ENCODE peak calls at places on chromosomes 12 and 14, in ten cellular contexts. J is fibroblast of mammary gland, Z is Calu3, X is B cell, F is fibroblast of lung, I is HCT116, P is AG09309, L is progenitor cell of endocrine pancreas, B is AG09319, O is endothelial cell. R is an unnamed sample.
A peak's percentile ranks its signal among the peaks of the same experiment; 100 is the strongest.

GRCh38 chr14:36504805-36505192 is 15.2 kb downstream of the NKX2-1 start:
- DNase-seq in P (no peak), Z (no peak), I (no peak), J (no peak), F (no peak), O (no peak), X (no peak), L (no peak), B (no peak), R (no peak)

GRCh38 chr12:94769746-94770396 is 119.5 kb upstream of the TMCC3 start:
- DNase-seq in I (no peak), X (no peak), L (no peak), B (no peak), J (no peak), O (no peak), Z (no peak), P (no peak), F (no peak), R (no peak)

GRCh38 chr14:46885566-46885965 is 234.0 kb upstream of the RPL10L start:
- DNase-seq in B (no peak), Z (no peak), L (no peak), X (no peak), O (no peak), F (no peak), J (no peak), P (no peak), I (no peak), R (no peak)

GRCh38 chr14:96139879-96140278 is 64.8 kb upstream of the BDKRB2 start:
- DNase-seq in O (no peak), Z (no peak), X (no peak), J (peak; percentile 77), F (no peak), B (no peak), I (no peak), L (no peak), P (no peak), R (no peak)

GRCh38 chr12:92065018-92065499 is 80.6 kb downstream of the BTG1 start:
- DNase-seq in X (no peak), L (no peak), J (peak; percentile 49), P (no peak), B (no peak), Z (peak; percentile 60), O (no peak), F (peak; percentile 74), I (no peak), R (no peak)

GRCh38 chr14:76763362-76764041 is 2.2 kb downstream of the VASH1 start:
- DNase-seq in F (no peak), Z (no peak), P (no peak), O (no peak), B (no peak), X (no peak), I (no peak), L (no peak), J (peak; percentile 53), R (peak; percentile 8)

GRCh38 chr12:49335118-49335954 is 1.7 kb downstream of the C1QL4 start:
- DNase-seq in I (no peak), P (no peak), X (peak; percentile 22), F (no peak), Z (no peak), J (no peak), B (no peak), O (no peak), L (no peak), R (no peak)

GRCh38 chr12:12392428-12392827 is 35.5 kb downstream of the BORCS5 start:
- DNase-seq in Z (no peak), X (no peak), J (no peak), L (no peak), I (no peak), P (no peak), O (no peak), B (no peak), F (peak; percentile 36), R (no peak)

GRCh38 chr12:111529424-111530368 is 69.4 kb downstream of the ATXN2 start:
- DNase-seq in B (peak; percentile 19), P (peak; percentile 4), O (peak; percentile 66), L (peak; percentile 17), F (peak; percentile 60), Z (peak; percentile 68), I (peak; percentile 34), J (peak; percentile 61), X (peak; percentile 75), R (peak; percentile 43)

GRCh38 chr12:16828891-16829290 is 222.9 kb upstream of the LMO3 start:
- DNase-seq in L (no peak), X (no peak), B (no peak), Z (no peak), F (no peak), O (no peak), P (no peak), J (no peak), I (no peak), R (no peak)

GRCh38 chr14:73221945-73222344 is 15.4 kb upstream of the PAPLN start:
- DNase-seq in X (no peak), Z (no peak), O (no peak), L (no peak), I (no peak), P (no peak), B (no peak), F (no peak), J (peak; percentile 37), R (no peak)

GRCh38 chr12:57816855-57817151 is 1.7 kb downstream of the AVIL start:
- DNase-seq in I (no peak), X (no peak), F (peak; percentile 64), O (no peak), J (peak; percentile 77), B (no peak), Z (no peak), L (no peak), P (no peak), R (no peak)

GRCh38 chr12:49187184-49187583 is 1.7 kb downstream of the TUBA1A start:
- DNase-seq in X (no peak), L (no peak), B (peak; percentile 15), F (peak; percentile 81), P (peak; percentile 7), O (no peak), Z (no peak), I (no peak), J (peak; percentile 68), R (no peak)

GRCh38 chr14:20606190-20606901 is 15.2 kb upstream of the RNASE12 start:
- DNase-seq in L (no peak), F (peak; percentile 15), P (no peak), B (no peak), X (no peak), Z (peak; percentile 46), J (peak; percentile 40), I (no peak), O (peak; percentile 57), R (no peak)

GRCh38 chr14:68753696-68754095 is 39.2 kb downstream of the ZFP36L1 start:
- DNase-seq in Z (no peak), I (no peak), P (peak; percentile 46), L (no peak), J (peak; percentile 76), X (no peak), O (no peak), F (peak; percentile 52), B (peak; percentile 18), R (no peak)

GRCh38 chr12:51369581-51369980 is 21.6 kb downstream of the GALNT6 start:
- DNase-seq in P (no peak), O (no peak), B (no peak), I (no peak), F (no peak), X (no peak), L (no peak), J (no peak), Z (no peak), R (no peak)

GRCh38 chr12:51372021-51372420 is 19.2 kb downstream of the GALNT6 start:
- DNase-seq in L (no peak), I (no peak), Z (no peak), B (no peak), F (no peak), P (no peak), J (no peak), O (no peak), X (no peak), R (no peak)

GRCh38 chr12:51368640-51369517 is 22.3 kb downstream of the GALNT6 start:
- DNase-seq in P (no peak), Z (no peak), B (no peak), F (no peak), O (peak; percentile 31), L (no peak), X (peak; percentile 96), J (no peak), I (no peak), R (no peak)

GRCh38 chr12:51371295-51371953 is 19.8 kb downstream of the GALNT6 start:
- DNase-seq in P (peak; percentile 83), F (peak; percentile 97), B (peak; percentile 88), Z (peak; percentile 80), I (peak; percentile 71), X (no peak), J (peak; percentile 97), O (no peak), L (peak; percentile 16), R (no peak)

DNA sequence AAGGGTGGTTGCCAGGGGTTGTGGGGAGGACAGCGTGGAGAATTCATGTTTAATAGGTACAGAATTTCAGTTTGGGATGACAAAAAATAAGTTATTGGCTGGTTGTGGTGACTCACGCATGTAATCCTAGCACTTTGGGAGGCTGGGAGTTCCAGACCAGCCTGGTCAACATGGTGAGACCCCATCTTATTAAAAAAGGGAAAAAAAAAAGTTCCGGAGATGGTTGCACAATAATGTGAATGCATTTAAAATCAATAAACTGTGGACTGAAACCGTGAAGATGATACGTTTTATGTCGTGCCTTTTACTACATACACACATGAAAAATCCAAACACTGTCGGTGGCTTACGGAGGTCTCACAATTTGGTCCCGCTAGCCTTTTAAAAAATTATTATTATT is 20.5 kb downstream of the GALNT6 start:
- DNase-seq in I (no peak), Z (no peak), B (no peak), P (no peak), X (no peak), O (no peak), L (no peak), F (no peak), J (no peak), R (no peak)
- TF ChIP-seq CTCF in I (no peak), Z (no peak), B (no peak), P (no peak), X (no peak), O (no peak), L (no peak), F (no peak), J (no peak), R (no peak)

GRCh38 chr14:99524804-99525698 is 43.8 kb downstream of the CCNK start:
- DNase-seq in P (no peak), Z (peak; percentile 35), X (no peak), O (no peak), L (no peak), I (no peak), F (peak; percentile 66), J (peak; percentile 48), B (no peak), R (peak; percentile 47)
- TF ChIP-seq CTCF in P (peak; percentile 50), Z (no peak), X (no peak), O (no peak), L (peak; percentile 21), I (peak; percentile 14), F (peak; percentile 52), J (peak; percentile 31), B (peak; percentile 46), R (peak; percentile 30)

GRCh38 chr14:22657861-22658260 is 13.7 kb upstream of the OR6J1 start:
- DNase-seq in X (no peak), F (peak; percentile 78), P (no peak), J (peak; percentile 71), L (no peak), Z (no peak), I (no peak), O (no peak), B (no peak), R (no peak)
- TF ChIP-seq CTCF in X (no peak), F (peak; percentile 65), P (peak; percentile 64), J (peak; percentile 77), L (peak; percentile 26), Z (no peak), I (peak; percentile 57), O (no peak), B (peak; percentile 32), R (peak; percentile 46)

GRCh38 chr14:44149597-44149996 is 357.5 kb downstream of the FSCB start:
- DNase-seq in O (peak; percentile 65), X (no peak), Z (peak; percentile 1), L (peak; percentile 30), B (no peak), P (no peak), I (peak; percentile 43), J (no peak), F (peak; percentile 13), R (no peak)
- TF ChIP-seq CTCF in O (no peak), X (no peak), Z (no peak), L (peak; percentile 63), B (no peak), P (peak; percentile 23), I (peak; percentile 48), J (no peak), F (peak; percentile 41), R (peak; percentile 64)

R was measured in D721Med.